ENCODE peak calls at places on chromosomes 2 and 18, in five cellular contexts. F is cardiac muscle cell, O is PC-3, Z is suprapubic skin, V is transverse colon. C is an unnamed sample. For H3K4me1, the result is how much of the 10 kb centered on the place peaks cover.

GRCh38 chr2:237507478-237507877 is 20.4 kb downstream of the MLPH start:
- DNase-seq in F (no peak), O (no peak), Z (no peak), V (no peak), C (no peak)

GRCh38 chr2:25215232-25215631 is 46.9 kb upstream of the POMC start:
- DNase-seq in F (no peak), O (no peak), Z (no peak), V (no peak), C (no peak)

GRCh38 chr18:31243740-31244512 is 74.0 kb upstream of the DSG1 start:
- DNase-seq in F (no peak), O (no peak), Z (no peak), V (no peak), C (no peak)

GRCh38 chr18:9734189-9734588 is 26.1 kb downstream of the RAB31 start:
- DNase-seq in F (no peak), O (peak), Z (peak), V (peak), C (no peak)

GRCh38 chr18:34153711-34154110 is 71.0 kb downstream of the NOL4 start:
- DNase-seq in F (peak), O (peak), Z (no peak), V (no peak), C (peak)

GRCh38 chr2:120228503-120228902 is 5.3 kb upstream of the TMEM185B start:
- DNase-seq in F (no peak), O (peak), Z (peak), V (peak), C (no peak)

GRCh38 chr2:109676346-109676897 is 62.3 kb downstream of the SOWAHC start:
- DNase-seq in F (no peak), O (no peak), Z (no peak), V (no peak), C (no peak)

GRCh38 chr2:216281316-216281715 is 91.0 kb downstream of the MARCHF4 start:
- DNase-seq in F (no peak), O (no peak), Z (no peak), V (no peak), C (no peak)

GRCh38 chr18:70520867-70521266 is 232.0 kb downstream of the SOCS6 start:
- DNase-seq in F (no peak), O (no peak), Z (no peak), V (no peak), C (peak)

GRCh38 chr2:168470880-168471475 is 14.9 kb downstream of the CERS6 start:
- DNase-seq in F (no peak), O (no peak), Z (no peak), V (no peak), C (no peak)

GRCh38 chr2:239295377-239296019 is 105.3 kb downstream of the HDAC4 start:
- DNase-seq in F (no peak), O (no peak), Z (no peak), V (no peak), C (no peak)

DNA sequence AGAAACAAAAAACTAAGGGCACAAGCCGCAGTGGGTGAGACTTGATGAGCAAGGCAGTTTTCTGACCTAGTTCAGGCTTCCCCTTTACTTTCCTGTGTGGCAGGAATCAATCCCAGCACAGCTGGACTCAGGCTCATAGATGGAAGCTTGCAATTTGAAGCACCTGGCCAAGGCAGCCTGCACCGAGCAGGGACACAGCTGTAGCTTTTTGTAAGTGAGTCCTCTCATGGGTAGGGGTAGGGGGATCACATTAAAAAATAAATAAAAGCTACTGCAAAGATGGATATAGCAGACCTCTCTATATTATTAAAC is 329.2 kb downstream of the DLGAP1 start:
- DNase-seq in F (no peak), O (no peak), Z (no peak), V (no peak), C (no peak)
- H3K4me1 ChIP-seq in F (under half), O (under half), Z (under half), V (under half), C (under half)

GRCh38 chr2:219483451-219484342 is 15.0 kb upstream of the GMPPA start:
- DNase-seq in F (no peak), O (no peak), Z (no peak), V (no peak), C (no peak)

GRCh38 chr2:219482674-219483405 is 15.9 kb upstream of the GMPPA start:
- DNase-seq in F (no peak), O (no peak), Z (no peak), V (no peak), C (no peak)

GRCh38 chr2:219484343-219485200 is 14.1 kb upstream of the GMPPA start:
- DNase-seq in F (no peak), O (no peak), Z (no peak), V (no peak), C (no peak)

GRCh38 chr2:219486424-219486959 is 12.2 kb upstream of the GMPPA start:
- DNase-seq in F (no peak), O (no peak), Z (no peak), V (no peak), C (no peak)

DNA sequence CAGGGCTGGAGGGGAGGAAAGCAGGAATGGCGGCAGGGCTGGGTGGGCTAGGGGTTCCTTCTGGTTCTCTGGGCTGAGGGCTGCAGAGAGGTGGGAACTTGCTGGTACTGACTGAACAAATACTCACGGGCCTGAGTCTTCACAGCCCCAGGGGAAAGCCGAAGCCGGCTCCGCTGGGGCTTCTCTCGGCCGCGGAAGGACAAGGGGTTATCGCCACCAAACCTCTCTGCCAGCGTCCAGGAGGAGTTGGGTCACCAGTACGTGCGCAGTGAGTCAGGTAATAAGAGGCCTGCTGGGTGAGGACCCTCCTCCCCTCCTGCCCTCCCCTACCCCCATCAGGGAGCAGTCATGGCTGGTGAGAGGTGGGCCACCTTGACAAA is 13.5 kb upstream of the GMPPA start:
- DNase-seq in F (no peak), O (no peak), Z (no peak), V (no peak), C (no peak)
- H3K4me3 ChIP-seq in F (no peak), O (no peak), Z (no peak), V (no peak), C (no peak)

DNA sequence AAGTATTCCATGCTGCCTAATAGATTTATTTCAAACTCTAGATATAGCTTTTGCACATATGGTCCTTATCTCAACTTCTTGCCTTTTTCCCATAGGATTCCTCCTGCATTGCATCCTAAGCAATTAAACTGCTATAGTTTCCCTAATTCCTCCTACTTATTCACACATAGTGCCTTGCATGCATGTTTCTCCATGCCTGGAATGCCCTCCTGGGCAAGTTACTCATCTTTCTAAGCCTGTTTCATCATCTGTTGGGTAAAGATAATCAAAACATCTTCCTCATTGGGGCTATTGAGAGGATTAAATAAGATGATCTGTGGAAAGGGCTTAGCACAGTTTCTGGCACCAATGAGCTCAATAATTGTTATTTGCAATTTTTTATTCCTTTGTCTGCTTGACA is 726.5 kb downstream of the SLC4A3 start:
- DNase-seq in F (peak), O (no peak), Z (no peak), V (no peak), C (no peak)
- H3K27ac ChIP-seq in F (no peak), O (no peak), Z (no peak), V (no peak), C (no peak)

DNA sequence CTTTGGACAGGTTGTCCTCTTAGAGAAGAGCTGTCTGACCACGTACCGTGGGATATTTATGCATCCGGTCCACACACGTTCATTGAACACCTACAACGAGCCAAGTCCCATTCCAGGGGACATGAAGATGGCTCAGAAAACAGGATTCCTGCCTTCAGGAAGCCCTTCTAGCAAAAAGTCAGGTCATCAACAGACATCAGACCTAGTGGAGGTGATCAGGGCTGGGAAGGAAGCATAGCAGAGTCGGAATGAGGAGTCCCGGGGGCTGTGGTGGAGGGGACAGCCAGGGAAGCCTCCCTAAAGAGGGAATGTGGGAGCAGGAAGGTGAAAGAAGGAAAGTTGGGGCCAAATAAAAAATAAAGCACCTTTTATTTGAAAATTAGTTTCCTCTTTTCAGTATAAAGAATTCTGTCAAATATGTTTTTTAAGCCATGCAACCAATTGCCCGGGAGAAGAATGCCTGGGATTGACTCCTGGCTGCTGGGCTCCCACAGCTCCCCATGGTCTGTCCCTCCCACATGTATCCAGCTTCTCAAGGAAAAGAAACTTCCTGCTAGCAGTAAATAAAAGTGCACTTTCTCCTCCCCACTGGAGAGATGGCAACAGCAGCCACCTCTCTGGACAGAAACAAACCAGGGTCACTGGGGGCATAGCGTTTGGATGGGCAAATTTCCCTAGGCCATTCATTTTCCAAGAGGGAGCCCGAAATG is 144.8 kb downstream of the SMAD7 start:
- DNase-seq in F (no peak), O (no peak), Z (peak), V (peak), C (no peak)
- H3K4me1 ChIP-seq in F (under half), O (under half), Z (under half), V (under half), C (under half)

GRCh38 chr18:78927616-78928015 is 52.0 kb upstream of the SALL3 start:
- DNase-seq in F (no peak), O (no peak), Z (no peak), V (no peak), C (no peak)
- H3K4me3 ChIP-seq in F (no peak), O (no peak), Z (no peak), V (no peak), C (no peak)